ENCODE peak calls at places on chromosomes 16 and 17, in seven cellular contexts. G, H, M, Q, T, N and E are unnamed samples.

GRCh38 chr16:13205352-13205751 is 304.0 kb downstream of the SHISA9 start:
- DNase-seq in M (no peak), N (no peak), H (no peak), T (no peak), G (no peak), Q (no peak), E (no peak)

GRCh38 chr17:46863383-46864121 is 12.2 kb downstream of the WNT9B start:
- DNase-seq in M (no peak), G (no peak), Q (no peak), N (no peak), H (no peak), T (no peak), E (no peak)

GRCh38 chr16:525520-526180 is 1.9 kb upstream of the CAPN15 start:
- DNase-seq in M (peak; percentile 37), N (no peak), Q (peak; percentile 82), T (peak; percentile 75), H (peak; percentile 64), G (peak; percentile 79), E (peak; percentile 77)

GRCh38 chr17:63440770-63441335 is 5.3 kb downstream of the CYB561 start:
- DNase-seq in T (no peak), G (no peak), H (no peak), Q (no peak), N (no peak), M (no peak), E (no peak)

GRCh38 chr16:908526-909155 is 62.1 kb downstream of the LMF1 start:
- DNase-seq in M (no peak), N (no peak), H (no peak), G (peak; percentile 68), Q (no peak), T (no peak), E (no peak)

GRCh38 chr16:27098366-27099050 is 31.8 kb downstream of the C16orf82 start:
- DNase-seq in N (no peak), M (no peak), H (no peak), T (no peak), G (no peak), Q (no peak), E (no peak)

GRCh38 chr17:7823581-7824001 is 10.4 kb upstream of the KDM6B start:
- DNase-seq in Q (no peak), M (no peak), T (no peak), N (no peak), G (no peak), H (no peak), E (no peak)

GRCh38 chr17:35315283-35315682 is 58.1 kb downstream of the SLFN11 start:
- DNase-seq in T (peak; percentile 79), N (no peak), H (no peak), Q (peak; percentile 91), M (no peak), G (no peak), E (peak; percentile 95)

GRCh38 chr17:58336456-58337094 is 8.0 kb upstream of the TSPOAP1 start:
- DNase-seq in G (no peak), Q (peak; percentile 85), T (no peak), H (no peak), N (no peak), M (no peak), E (peak; percentile 43)

GRCh38 chr16:50259334-50260205 is 6.8 kb upstream of the ADCY7 start:
- DNase-seq in M (no peak), G (no peak), N (peak; percentile 51), Q (peak; percentile 75), H (no peak), T (no peak), E (peak; percentile 46)

GRCh38 chr17:63032141-63032540 is 66.1 kb downstream of the TANC2 start:
- DNase-seq in Q (no peak), G (no peak), H (no peak), M (no peak), N (no peak), T (no peak), E (no peak)

GRCh38 chr16:69463876-69464275 is 39.5 kb downstream of the CYB5B start:
- DNase-seq in Q (no peak), H (no peak), G (no peak), N (no peak), M (no peak), T (no peak), E (no peak)

GRCh38 chr17:18278867-18279266 is 18.4 kb downstream of the MIEF2 start:
- DNase-seq in G (no peak), M (no peak), T (no peak), H (no peak), Q (no peak), N (no peak), E (peak; percentile 38)

GRCh38 chr17:76054112-76054476 is 18.2 kb downstream of the SRP68 start:
- DNase-seq in H (no peak), T (peak; percentile 93), G (peak; percentile 73), N (no peak), M (no peak), Q (no peak), E (peak; percentile 40)

GRCh38 chr16:252366-253337 is 18.0 kb downstream of the FAM234A start:
- DNase-seq in H (peak; percentile 25), N (no peak), T (no peak), G (no peak), Q (no peak), M (peak; percentile 52), E (peak; percentile 57)

GRCh38 chr17:34979650-34980352 is 511 bp upstream of the LIG3 start:
- DNase-seq in N (peak; percentile 22), T (no peak), G (peak; percentile 40), Q (no peak), M (no peak), H (no peak), E (peak; percentile 22)